ENCODE peak calls at places on chromosomes 11 and 22, in four cellular contexts. One of them, this sample, is unnamed.

GRCh38 chr11:13009921-13010736 is 1.0 kb downstream of the RASSF10 start:
- DNase-seq in K562: no peak
- DNase-seq in HEK293T: no peak
- DNase-seq in HCT116: no peak
- DNase-seq in this sample: peak; percentile 62

GRCh38 chr11:26916805-26917204 is 77.1 kb upstream of the FIBIN start:
- DNase-seq in K562: no peak
- DNase-seq in HEK293T: no peak
- DNase-seq in HCT116: no peak
- DNase-seq in this sample: no peak

GRCh38 chr11:61000426-61000825 is 28.9 kb downstream of the CD6 start:
- DNase-seq in K562: no peak
- DNase-seq in HEK293T: no peak
- DNase-seq in HCT116: no peak
- DNase-seq in this sample: no peak

GRCh38 chr11:66789097-66789890 is 53.9 kb upstream of the RCE1 start:
- DNase-seq in K562: no peak
- DNase-seq in HEK293T: peak; percentile 27
- DNase-seq in HCT116: no peak
- DNase-seq in this sample: no peak

GRCh38 chr11:111419181-111419580 is 40.1 kb upstream of the POU2AF1 start:
- DNase-seq in K562: no peak
- DNase-seq in HEK293T: no peak
- DNase-seq in HCT116: no peak
- DNase-seq in this sample: no peak

GRCh38 chr11:119728226-119728626 is 774 bp downstream of the NECTIN1 start:
- DNase-seq in K562: no peak
- DNase-seq in HEK293T: peak; percentile 30
- DNase-seq in HCT116: no peak
- DNase-seq in this sample: no peak

GRCh38 chr22:20395897-20396287 is 1.9 kb downstream of the ZNF74 start:
- DNase-seq in K562: no peak
- DNase-seq in HEK293T: no peak
- DNase-seq in HCT116: no peak
- DNase-seq in this sample: no peak

GRCh38 chr11:47160753-47161133 is 15.9 kb downstream of the ARFGAP2 start:
- DNase-seq in K562: no peak
- DNase-seq in HEK293T: no peak
- DNase-seq in HCT116: no peak
- DNase-seq in this sample: no peak

GRCh38 chr11:21412652-21413383 is 743.4 kb downstream of the NELL1 start:
- DNase-seq in K562: no peak
- DNase-seq in HEK293T: no peak
- DNase-seq in HCT116: no peak
- DNase-seq in this sample: no peak

GRCh38 chr11:30062103-30062502 is 45.3 kb upstream of the KCNA4 start:
- DNase-seq in K562: no peak
- DNase-seq in HEK293T: no peak
- DNase-seq in HCT116: no peak
- DNase-seq in this sample: no peak

GRCh38 chr11:32173435-32173834 is 82.6 kb downstream of the RCN1 start:
- DNase-seq in K562: peak; percentile 12
- DNase-seq in HEK293T: peak; percentile 61
- DNase-seq in HCT116: peak; percentile 34
- DNase-seq in this sample: peak; percentile 77

GRCh38 chr11:107593941-107594340 is 3.0 kb downstream of the ELMOD1 start:
- DNase-seq in K562: no peak
- DNase-seq in HEK293T: peak; percentile 12
- DNase-seq in HCT116: no peak
- DNase-seq in this sample: peak; percentile 21

GRCh38 chr22:50526849-50527801 is 1.7 kb upstream of the SCO2 start:
- DNase-seq in K562: peak; percentile 64
- DNase-seq in HEK293T: no peak
- DNase-seq in HCT116: no peak
- DNase-seq in this sample: peak; percentile 71

GRCh38 chr11:1942541-1943260 is 4.4 kb upstream of the MRPL23 start:
- DNase-seq in K562: no peak
- DNase-seq in HEK293T: no peak
- DNase-seq in HCT116: no peak
- DNase-seq in this sample: no peak

GRCh38 chr11:57358991-57359390 is 20.8 kb downstream of the P2RX3 start:
- DNase-seq in K562: no peak
- DNase-seq in HEK293T: no peak
- DNase-seq in HCT116: no peak
- DNase-seq in this sample: no peak

GRCh38 chr11:111523343-111523742 is 8.8 kb downstream of the HOATZ start:
- DNase-seq in K562: no peak
- DNase-seq in HEK293T: no peak
- DNase-seq in HCT116: no peak
- DNase-seq in this sample: no peak

GRCh38 chr11:78339945-78340344 is 77.7 kb downstream of the GAB2 start:
- DNase-seq in K562: no peak
- DNase-seq in HEK293T: no peak
- DNase-seq in HCT116: no peak
- DNase-seq in this sample: no peak

GRCh38 chr11:1742371-1742770 is 8.0 kb downstream of the IFITM10 start:
- DNase-seq in K562: no peak
- DNase-seq in HEK293T: no peak
- DNase-seq in HCT116: no peak
- DNase-seq in this sample: no peak

GRCh38 chr11:7600205-7600775 is 73.0 kb downstream of the CYB5R2 start:
- DNase-seq in K562: no peak
- DNase-seq in HEK293T: no peak
- DNase-seq in HCT116: peak; percentile 18
- DNase-seq in this sample: no peak

GRCh38 chr11:47983464-47984397 is 3.4 kb downstream of the PTPRJ start:
- DNase-seq in K562: no peak
- DNase-seq in HEK293T: no peak
- DNase-seq in HCT116: no peak
- DNase-seq in this sample: no peak

GRCh38 chr11:58837707-58838388 is 6.7 kb downstream of the GLYATL2 start:
- DNase-seq in K562: no peak
- DNase-seq in HEK293T: no peak
- DNase-seq in HCT116: no peak
- DNase-seq in this sample: no peak

GRCh38 chr11:66286699-66287098 is 2.2 kb downstream of the YIF1A start:
- DNase-seq in K562: no peak
- DNase-seq in HEK293T: no peak
- DNase-seq in HCT116: no peak
- DNase-seq in this sample: no peak

GRCh38 chr11:134658481-134659080 is 246.5 kb upstream of the B3GAT1 start:
- DNase-seq in K562: no peak
- DNase-seq in HEK293T: no peak
- DNase-seq in HCT116: no peak
- DNase-seq in this sample: no peak

GRCh38 chr11:76318744-76319384 is 62.1 kb downstream of the THAP12 start:
- DNase-seq in K562: peak; percentile 90
- DNase-seq in HEK293T: peak; percentile 86
- DNase-seq in HCT116: peak; percentile 55
- DNase-seq in this sample: peak; percentile 94

GRCh38 chr11:132123449-132123848 is 753.0 kb downstream of the NTM start:
- DNase-seq in K562: no peak
- DNase-seq in HEK293T: no peak
- DNase-seq in HCT116: no peak
- DNase-seq in this sample: peak; percentile 35

GRCh38 chr11:77091146-77091940 is 11.3 kb upstream of the OMP start:
- DNase-seq in K562: peak; percentile 87
- DNase-seq in HEK293T: peak; percentile 84
- DNase-seq in HCT116: peak; percentile 68
- DNase-seq in this sample: peak; percentile 94

GRCh38 chr11:31870609-31871309 is 59.6 kb upstream of the PAX6 start:
- DNase-seq in K562: peak; percentile 36
- DNase-seq in HEK293T: peak; percentile 75
- DNase-seq in HCT116: peak; percentile 48
- DNase-seq in this sample: peak; percentile 87

GRCh38 chr11:65412271-65413076 is 10.1 kb upstream of the NEAT1 start:
- DNase-seq in K562: no peak
- DNase-seq in HEK293T: no peak
- DNase-seq in HCT116: no peak
- DNase-seq in this sample: peak; percentile 10

GRCh38 chr22:23533328-23533762 is 46.7 kb downstream of the IGLL1 start:
- DNase-seq in K562: peak; percentile 66
- DNase-seq in HEK293T: peak; percentile 78
- DNase-seq in HCT116: no peak
- DNase-seq in this sample: peak; percentile 83

GRCh38 chr11:70243912-70244652 is 26.4 kb upstream of the PPFIA1 start:
- DNase-seq in K562: no peak
- DNase-seq in HEK293T: no peak
- DNase-seq in HCT116: no peak
- DNase-seq in this sample: no peak

GRCh38 chr11:19474954-19475811 is 234.4 kb upstream of the E2F8 start:
- DNase-seq in K562: no peak
- DNase-seq in HEK293T: no peak
- DNase-seq in HCT116: no peak
- DNase-seq in this sample: no peak

GRCh38 chr11:27447288-27447914 is 25.2 kb downstream of the LGR4 start:
- DNase-seq in K562: no peak
- DNase-seq in HEK293T: no peak
- DNase-seq in HCT116: no peak
- DNase-seq in this sample: no peak

GRCh38 chr11:35214792-35215193 is 75.8 kb downstream of the CD44 start:
- DNase-seq in K562: no peak
- DNase-seq in HEK293T: no peak
- DNase-seq in HCT116: peak; percentile 74
- DNase-seq in this sample: peak; percentile 68

GRCh38 chr11:134332189-134332631 is 422 bp downstream of the GLB1L2 start:
- DNase-seq in K562: peak; percentile 66
- DNase-seq in HEK293T: peak; percentile 49
- DNase-seq in HCT116: no peak
- DNase-seq in this sample: peak; percentile 58

DNA sequence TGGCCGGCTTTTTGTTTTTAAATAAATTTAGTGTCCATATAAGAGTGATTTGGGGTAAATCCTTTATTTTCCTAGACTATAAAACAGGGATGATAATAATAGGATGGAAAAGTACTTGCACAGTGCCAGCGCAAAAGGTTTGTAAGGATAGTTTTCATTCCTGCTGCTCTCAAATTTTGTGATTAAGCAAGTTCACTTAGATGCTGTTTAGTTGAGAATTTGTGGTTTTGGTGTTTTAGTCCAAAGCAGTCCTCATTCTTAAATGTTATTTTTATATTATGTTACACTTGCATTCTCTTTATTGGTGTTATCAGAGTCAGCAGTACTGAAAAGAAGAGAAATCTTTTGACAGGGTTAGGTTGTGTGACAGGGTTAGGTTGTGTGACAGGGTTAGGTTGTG is 47.9 kb downstream of the PPP6R3 start:
- DNase-seq in K562: no peak
- DNase-seq in HEK293T: no peak
- DNase-seq in HCT116: no peak
- DNase-seq in this sample: no peak
- TF ChIP-seq SP1 in K562: no peak
- TF ChIP-seq SP1 in HEK293T: no peak
- TF ChIP-seq SP1 in HCT116: no peak
- TF ChIP-seq SP1 in this sample: no peak

GRCh38 chr11:44605965-44606364 is 40.5 kb downstream of the CD82 start:
- DNase-seq in K562: no peak
- DNase-seq in HEK293T: no peak
- DNase-seq in HCT116: no peak
- DNase-seq in this sample: no peak

GRCh38 chr11:44605068-44605708 is 39.7 kb downstream of the CD82 start:
- DNase-seq in K562: no peak
- DNase-seq in HEK293T: no peak
- DNase-seq in HCT116: no peak
- DNase-seq in this sample: no peak

GRCh38 chr11:44607987-44608386 is 42.5 kb downstream of the CD82 start:
- DNase-seq in K562: peak; percentile 35
- DNase-seq in HEK293T: no peak
- DNase-seq in HCT116: no peak
- DNase-seq in this sample: no peak

GRCh38 chr11:44607324-44607962 is 42.0 kb downstream of the CD82 start:
- DNase-seq in K562: peak; percentile 31
- DNase-seq in HEK293T: no peak
- DNase-seq in HCT116: no peak
- DNase-seq in this sample: no peak

GRCh38 chr11:44606472-44606871 is 41.0 kb downstream of the CD82 start:
- DNase-seq in K562: no peak
- DNase-seq in HEK293T: no peak
- DNase-seq in HCT116: no peak
- DNase-seq in this sample: no peak
- TF ChIP-seq SP1 in K562: no peak
- TF ChIP-seq SP1 in HEK293T: no peak
- TF ChIP-seq SP1 in HCT116: no peak
- TF ChIP-seq SP1 in this sample: no peak

DNA sequence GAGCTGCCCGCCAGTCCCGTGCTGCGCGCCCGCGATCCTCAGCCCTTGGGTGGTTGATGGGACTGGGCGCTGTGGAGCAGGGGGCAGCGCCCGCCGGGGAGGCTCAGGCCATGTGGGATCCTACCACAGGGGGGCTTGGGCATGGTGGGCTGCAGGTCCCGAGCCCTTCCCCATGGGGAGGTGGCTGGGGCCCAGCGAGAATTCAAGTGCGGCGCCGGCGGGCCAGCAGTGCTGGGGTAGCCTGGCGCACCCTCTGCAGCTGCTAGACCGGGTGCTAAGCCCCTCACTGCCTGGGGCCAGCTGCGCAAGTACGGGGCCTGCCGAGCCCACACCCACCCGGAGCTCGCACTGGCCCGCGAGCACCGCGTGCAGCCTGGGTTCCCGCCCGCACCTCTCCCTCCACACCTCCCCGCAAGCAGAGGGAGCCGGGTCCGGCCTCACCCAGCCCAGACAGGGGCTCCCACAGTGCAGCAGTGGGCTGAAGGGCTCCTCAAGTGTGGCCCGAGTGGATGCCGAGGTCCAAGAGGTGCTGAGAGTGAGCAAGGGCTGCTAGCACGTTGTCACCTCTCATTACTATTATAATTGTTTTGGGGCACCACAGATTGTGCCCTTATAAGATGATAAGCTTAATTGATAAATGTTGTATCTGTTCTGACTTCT is 333.2 kb downstream of the CASP12 start:
- DNase-seq in K562: no peak
- DNase-seq in HEK293T: no peak
- DNase-seq in HCT116: no peak
- DNase-seq in this sample: no peak
- TF ChIP-seq SP1 in K562: no peak
- TF ChIP-seq SP1 in HEK293T: no peak
- TF ChIP-seq SP1 in HCT116: no peak
- TF ChIP-seq SP1 in this sample: no peak

GRCh38 chr11:101497292-101497691 is 86.5 kb downstream of the TRPC6 start:
- DNase-seq in K562: no peak
- DNase-seq in HEK293T: no peak
- DNase-seq in HCT116: no peak
- DNase-seq in this sample: no peak
- TF ChIP-seq SP1 in K562: no peak
- TF ChIP-seq SP1 in HEK293T: no peak
- TF ChIP-seq SP1 in HCT116: no peak
- TF ChIP-seq SP1 in this sample: no peak

DNA sequence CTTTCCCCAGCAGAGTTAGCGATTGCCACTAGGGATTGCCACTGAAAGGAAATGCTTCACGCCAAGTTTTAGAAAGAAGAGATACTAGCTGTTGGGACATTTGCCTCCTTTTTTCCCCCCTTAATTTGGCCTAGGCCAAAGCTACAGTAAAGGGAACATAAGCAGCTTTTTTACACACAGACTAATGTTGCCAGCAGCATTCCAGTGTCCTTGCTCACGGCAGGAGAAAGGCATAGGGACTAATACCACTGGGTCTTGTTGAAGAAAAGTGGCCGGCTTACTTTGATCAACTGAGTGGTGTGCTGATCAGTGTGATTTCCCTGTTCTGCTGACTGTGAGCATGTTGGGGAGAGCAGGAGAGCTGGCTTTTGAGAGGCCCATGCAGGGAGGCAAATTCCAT is 71.2 kb downstream of the PHF21A start:
- DNase-seq in K562: no peak
- DNase-seq in HEK293T: no peak
- DNase-seq in HCT116: peak; percentile 10
- DNase-seq in this sample: no peak
- TF ChIP-seq SP1 in K562: no peak
- TF ChIP-seq SP1 in HEK293T: no peak
- TF ChIP-seq SP1 in HCT116: no peak
- TF ChIP-seq SP1 in this sample: no peak